ENCODE peak calls at places on chromosomes 7 and 10, in seven cellular contexts. K is neuronal stem cell, Y is H9, S is mesendoderm, R is IMR-90, X is H1, B is trophoblast cell. N is an unnamed sample.

GRCh38 chr10:4353059-4353655 is 472.9 kb upstream of the AKR1E2 start:
- DNase-seq in K (no peak), Y (no peak), S (peak), R (peak), X (no peak), B (peak), N (peak)

GRCh38 chr10:110067960-110068770 is 60.4 kb downstream of the ADD3 start:
- DNase-seq in K (no peak), Y (no peak), S (peak), R (no peak), X (no peak), B (no peak), N (no peak)

GRCh38 chr7:12889391-12889790 is 202.0 kb downstream of the ARL4A start:
- DNase-seq in K (no peak), Y (no peak), S (no peak), R (peak), X (no peak), B (peak), N (peak)

GRCh38 chr7:1694981-1695511 is 25.0 kb downstream of the ELFN1 start:
- DNase-seq in K (no peak), Y (peak), S (no peak), R (no peak), X (peak), B (no peak), N (no peak)

GRCh38 chr7:43314379-43315158 is 202.1 kb downstream of the HECW1 start:
- DNase-seq in K (no peak), Y (no peak), S (no peak), R (no peak), X (no peak), B (no peak), N (no peak)

GRCh38 chr10:31647861-31648260 is 280.8 kb downstream of the ARHGAP12 start:
- DNase-seq in K (no peak), Y (no peak), S (no peak), R (peak), X (no peak), B (no peak), N (peak)

GRCh38 chr10:125169915-125170314 is 9.6 kb upstream of the CTBP2 start:
- DNase-seq in K (no peak), Y (no peak), S (no peak), R (no peak), X (no peak), B (no peak), N (no peak)

GRCh38 chr10:77493239-77493806 is 144.3 kb downstream of the KCNMA1 start:
- DNase-seq in K (no peak), Y (no peak), S (no peak), R (no peak), X (no peak), B (no peak), N (no peak)

GRCh38 chr10:124496150-124496549 is 34.5 kb downstream of the LHPP start:
- DNase-seq in K (no peak), Y (no peak), S (peak), R (no peak), X (no peak), B (no peak), N (no peak)

GRCh38 chr7:159000859-159001435 is 143.7 kb downstream of the VIPR2 start:
- DNase-seq in K (no peak), Y (peak), S (peak), R (no peak), X (no peak), B (no peak), N (no peak)

GRCh38 chr10:3412071-3412582 is 239.5 kb upstream of the PITRM1 start:
- DNase-seq in K (no peak), Y (no peak), S (no peak), R (no peak), X (no peak), B (no peak), N (no peak)

GRCh38 chr10:92760609-92761008 is 70.9 kb downstream of the HHEX start:
- DNase-seq in K (no peak), Y (no peak), S (no peak), R (peak), X (no peak), B (no peak), N (peak)

GRCh38 chr7:34575006-34575405 is 83.0 kb upstream of the NPSR1 start:
- DNase-seq in K (no peak), Y (no peak), S (no peak), R (no peak), X (no peak), B (no peak), N (no peak)

GRCh38 chr7:69864822-69865221 is 266.5 kb downstream of the AUTS2 start:
- DNase-seq in K (no peak), Y (no peak), S (no peak), R (no peak), X (no peak), B (no peak), N (no peak)

GRCh38 chr7:132980406-132980805 is 101.5 kb downstream of the CHCHD3 start:
- DNase-seq in K (no peak), Y (no peak), S (no peak), R (peak), X (no peak), B (no peak), N (no peak)

GRCh38 chr7:132977234-132977633 is 104.7 kb downstream of the CHCHD3 start:
- DNase-seq in K (no peak), Y (no peak), S (no peak), R (peak), X (no peak), B (no peak), N (no peak)

GRCh38 chr7:132979524-132979923 is 102.4 kb downstream of the CHCHD3 start:
- DNase-seq in K (no peak), Y (no peak), S (no peak), R (no peak), X (no peak), B (no peak), N (no peak)
- H2BK120ac ChIP-seq in K (no peak), Y (no peak), S (no peak), R (no peak), X (no peak), B (no peak), N (no peak)

DNA sequence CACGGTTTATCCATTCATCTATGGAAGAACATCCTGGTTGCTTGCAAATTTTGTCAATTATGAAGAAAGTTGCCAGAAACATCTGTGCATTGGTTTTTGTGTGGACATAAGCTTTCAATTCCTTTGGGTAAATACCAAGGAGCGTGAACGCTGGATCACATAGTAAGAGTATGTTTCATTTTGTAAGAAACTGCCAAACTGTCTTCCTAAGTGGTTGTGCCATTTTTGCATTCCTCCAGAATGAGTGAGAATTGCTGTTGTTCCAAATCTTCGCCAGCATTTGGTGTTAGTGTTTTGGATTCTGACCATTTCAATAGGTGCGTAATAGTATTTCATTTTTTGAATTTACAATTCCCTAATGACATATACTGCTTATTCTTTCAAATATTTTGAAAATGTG is 155.3 kb upstream of the FRMD4A start:
- DNase-seq in K (no peak), Y (no peak), S (no peak), R (peak), X (no peak), B (no peak), N (no peak)
- H2BK120ac ChIP-seq in K (no peak), Y (no peak), S (no peak), R (peak), X (no peak), B (no peak), N (no peak)

DNA sequence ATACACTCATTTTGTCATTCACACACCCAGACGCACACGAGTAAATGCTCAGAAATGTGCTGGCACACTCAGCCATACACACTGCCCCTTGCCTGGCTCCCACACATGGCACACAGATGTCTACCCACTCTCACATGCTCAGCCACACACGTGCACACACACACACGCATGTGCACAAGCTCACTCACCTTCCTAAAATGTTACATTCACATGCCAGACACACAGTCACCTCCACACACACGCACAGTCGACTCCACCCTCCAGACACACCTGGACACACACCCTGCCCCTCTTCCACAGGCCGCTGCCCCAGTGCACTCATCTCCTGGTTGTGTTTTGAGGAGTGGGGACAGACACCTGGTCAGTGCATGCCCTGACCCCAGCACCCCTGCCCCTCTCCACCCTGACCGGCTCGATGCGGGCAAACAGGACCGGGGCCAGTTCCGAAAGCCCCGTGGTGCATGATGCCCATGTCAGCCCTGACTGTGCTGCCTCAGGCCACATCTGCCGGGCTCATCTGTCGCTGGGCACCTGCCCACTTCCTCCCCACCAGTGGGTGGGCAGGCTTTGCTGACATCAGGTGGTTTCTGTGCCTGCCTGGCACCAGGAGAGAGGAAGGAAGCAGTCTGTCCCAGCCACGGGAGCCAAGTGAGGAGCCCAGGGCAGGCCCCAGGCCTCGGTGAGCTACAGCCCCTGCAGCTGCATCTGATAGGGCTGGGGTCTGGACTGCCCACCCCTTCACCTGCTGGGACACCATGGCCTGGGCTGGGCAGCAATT is 84.9 kb upstream of the ZNF716 start:
- DNase-seq in K (no peak), Y (no peak), S (no peak), R (no peak), X (no peak), B (no peak), N (no peak)
- H2BK120ac ChIP-seq in K (no peak), Y (no peak), S (no peak), R (no peak), X (no peak), B (no peak), N (no peak)

DNA sequence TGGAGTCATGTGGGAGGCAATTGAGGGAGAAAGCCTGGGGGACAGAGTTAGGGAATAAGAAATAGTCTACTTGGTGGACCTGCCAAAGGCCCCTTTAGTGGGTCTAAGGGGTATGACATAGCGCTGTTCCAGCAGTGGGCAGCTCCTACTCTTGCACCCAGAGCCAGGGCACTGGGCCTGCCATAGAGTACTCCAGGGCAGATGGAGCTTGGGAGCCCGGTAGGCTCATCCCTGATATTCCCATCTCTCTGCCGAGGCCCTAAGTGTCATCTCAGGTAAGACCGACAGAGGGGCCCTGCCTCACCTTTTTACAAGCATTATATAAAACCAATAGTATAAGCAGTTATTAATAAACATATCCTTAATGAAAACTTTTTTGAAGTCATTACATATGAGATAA is 9.6 kb downstream of the SAMD9L start:
- DNase-seq in K (no peak), Y (no peak), S (no peak), R (no peak), X (no peak), B (no peak), N (no peak)
- H2BK120ac ChIP-seq in K (no peak), Y (no peak), S (no peak), R (no peak), X (no peak), B (no peak), N (no peak)

GRCh38 chr7:80017101-80017500 is 117.5 kb upstream of the GNAI1 start:
- DNase-seq in K (no peak), Y (no peak), S (no peak), R (peak), X (no peak), B (no peak), N (no peak)
- H2BK120ac ChIP-seq in K (no peak), Y (no peak), S (no peak), R (peak), X (no peak), B (no peak), N (no peak)

DNA sequence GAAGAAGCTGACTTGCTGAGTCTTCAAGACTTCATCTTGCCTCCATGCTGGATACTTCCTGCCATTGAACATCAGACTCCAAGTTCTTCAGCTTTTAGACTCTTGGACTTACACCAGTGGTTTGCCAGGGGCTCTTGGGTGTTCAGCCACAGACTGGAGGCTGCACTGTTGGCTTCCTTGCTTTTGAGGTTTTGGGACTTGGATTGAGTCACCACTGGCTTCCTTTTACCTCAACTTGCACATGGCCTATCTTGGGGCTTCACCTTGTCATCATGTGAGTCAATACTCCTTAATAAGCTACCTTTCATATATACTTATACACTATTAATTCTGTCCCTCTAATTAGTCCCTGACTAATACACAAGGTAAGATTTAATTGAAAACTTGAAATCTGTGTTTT is 361.7 kb upstream of the SEMA3C start:
- DNase-seq in K (no peak), Y (no peak), S (no peak), R (no peak), X (no peak), B (no peak), N (no peak)
- H2BK120ac ChIP-seq in K (no peak), Y (no peak), S (no peak), R (no peak), X (no peak), B (no peak), N (no peak)

DNA sequence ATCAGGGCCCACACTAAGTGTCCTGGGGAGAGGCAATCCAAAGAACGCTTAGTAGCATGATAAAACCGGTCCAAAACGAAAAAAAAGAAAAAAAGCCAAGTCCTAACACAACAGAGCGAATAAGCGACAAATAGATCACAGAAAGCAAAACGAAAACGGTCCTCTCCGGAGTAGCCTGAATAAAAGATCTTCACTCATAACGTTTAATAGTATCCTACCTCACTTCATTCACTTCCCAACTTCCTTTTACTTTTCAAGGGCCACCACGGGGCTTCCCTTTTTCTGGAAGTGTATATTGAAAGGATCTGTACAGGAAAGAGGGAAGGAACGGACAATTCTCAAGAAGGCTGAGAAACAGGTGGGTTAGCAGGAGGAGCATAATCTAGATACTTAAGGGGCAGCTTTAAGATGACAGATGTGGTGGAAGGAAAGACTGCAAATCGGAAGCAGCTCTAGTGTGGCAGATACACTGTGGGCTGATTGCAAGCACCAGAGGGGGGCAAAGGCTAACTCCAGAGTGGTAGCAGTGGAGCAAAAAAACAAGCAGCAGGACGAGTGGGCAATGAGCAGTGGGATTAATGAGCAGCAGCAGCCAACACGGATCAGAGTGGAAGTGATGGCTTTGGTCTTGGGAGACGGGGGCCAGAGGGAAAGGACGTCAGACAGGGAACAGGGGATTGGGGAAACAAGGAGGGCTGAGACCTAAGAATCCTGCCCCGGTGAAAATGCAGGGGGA is 881 bp downstream of the CNOT4 start:
- DNase-seq in K (peak), Y (peak), S (peak), R (peak), X (no peak), B (no peak), N (peak)
- H2BK120ac ChIP-seq in K (no peak), Y (no peak), S (no peak), R (no peak), X (no peak), B (no peak), N (no peak)

GRCh38 chr7:110412614-110413013 is 678.3 kb upstream of the LRRN3 start:
- DNase-seq in K (no peak), Y (no peak), S (no peak), R (no peak), X (no peak), B (no peak), N (no peak)
- H2BK120ac ChIP-seq in K (no peak), Y (no peak), S (no peak), R (no peak), X (no peak), B (no peak), N (no peak)